ENCODE peak calls at places on chromosomes 7 and 10, in four cellular contexts. R is kidney, C is mammary epithelial cell, G is coronary artery. U is an unnamed sample.
A peak's percentile ranks its signal among the peaks of the same experiment; 100 is the strongest.

GRCh38 chr7:151491859-151492258 is 27.8 kb downstream of the RHEB start:
- DNase-seq in G (no peak), C (peak; percentile 86), R (no peak), U (no peak)

GRCh38 chr10:50325449-50326188 is 74.3 kb upstream of the ASAH2 start:
- DNase-seq in R (no peak), C (peak; percentile 95), G (peak; percentile 78), U (peak; percentile 35)

GRCh38 chr7:91759205-91759863 is 121.2 kb downstream of the MTERF1 start:
- DNase-seq in C (peak; percentile 26), G (no peak), R (peak; percentile 71), U (no peak)

GRCh38 chr10:43524434-43525247 is 49.8 kb downstream of the ZNF239 start:
- DNase-seq in C (no peak), G (no peak), R (no peak), U (no peak)

GRCh38 chr10:46538155-46538554 is 18.3 kb downstream of the GPRIN2 start:
- DNase-seq in R (no peak), G (no peak), C (no peak), U (no peak)

GRCh38 chr7:29494350-29494749 is 69.3 kb upstream of the PRR15 start:
- DNase-seq in G (no peak), C (no peak), R (no peak), U (no peak)

GRCh38 chr10:132232553-132232949 is 45.8 kb downstream of the DPYSL4 start:
- DNase-seq in R (no peak), C (no peak), G (no peak), U (peak; percentile 41)

GRCh38 chr10:79286318-79286951 is 60.8 kb upstream of the PPIF start:
- DNase-seq in R (peak; percentile 90), G (no peak), C (peak; percentile 71), U (peak; percentile 96)

GRCh38 chr10:69315100-69315542 is 36.8 kb downstream of the HK1 start:
- DNase-seq in G (no peak), R (no peak), C (no peak), U (no peak)

GRCh38 chr10:110822065-110822707 is 49.5 kb upstream of the PDCD4 start:
- DNase-seq in G (no peak), R (no peak), C (no peak), U (no peak)

GRCh38 chr7:93119191-93119905 is 1.6 kb upstream of the SAMD9 start:
- DNase-seq in C (peak; percentile 56), G (no peak), R (no peak), U (no peak)

GRCh38 chr7:91557789-91558396 is 293.7 kb downstream of the FZD1 start:
- DNase-seq in C (peak; percentile 98), R (no peak), G (no peak), U (no peak)

GRCh38 chr7:146713907-146714306 is 597.3 kb downstream of the CNTNAP2 start:
- DNase-seq in G (no peak), C (no peak), R (no peak), U (no peak)

GRCh38 chr10:13439313-13439712 is 89.5 kb downstream of the BEND7 start:
- DNase-seq in G (no peak), C (no peak), R (no peak), U (no peak)

GRCh38 chr7:25083201-25083600 is 41.9 kb downstream of the CYCS start:
- DNase-seq in R (no peak), G (no peak), C (peak; percentile 57), U (no peak)

GRCh38 chr7:43612599-43613589 is 30.0 kb downstream of the STK17A start:
- DNase-seq in R (no peak), C (no peak), G (no peak), U (peak; percentile 52)

GRCh38 chr10:110563132-110563531 is 4.4 kb upstream of the SMC3 start:
- DNase-seq in C (no peak), R (no peak), G (no peak), U (no peak)

GRCh38 chr7:917255-918117 is 37.0 kb downstream of the ADAP1 start:
- DNase-seq in G (no peak), C (no peak), R (peak; percentile 45), U (no peak)

GRCh38 chr10:71241899-71242620 is 29.7 kb downstream of the UNC5B start:
- DNase-seq in G (no peak), R (no peak), C (no peak), U (no peak)

GRCh38 chr7:73820013-73820412 is 10.8 kb upstream of the CLDN4 start:
- DNase-seq in C (no peak), R (no peak), G (no peak), U (no peak)

GRCh38 chr10:120424198-120424464 is 32.9 kb upstream of the PLPP4 start:
- DNase-seq in G (no peak), C (no peak), R (no peak), U (no peak)

GRCh38 chr10:48511855-48512191 is 93.0 kb downstream of the ARHGAP22 start:
- DNase-seq in C (no peak), R (no peak), G (peak; percentile 61), U (no peak)

GRCh38 chr7:92794846-92795245 is 41.5 kb downstream of the CDK6 start:
- DNase-seq in R (no peak), G (no peak), C (no peak), U (no peak)

GRCh38 chr7:94054130-94054529 is 50.0 kb upstream of the BET1 start:
- DNase-seq in R (no peak), C (no peak), G (no peak), U (no peak)

GRCh38 chr10:23826399-23826798 is 382.5 kb upstream of the KIAA1217 start:
- DNase-seq in C (peak; percentile 30), G (no peak), R (no peak), U (peak; percentile 12)

GRCh38 chr10:78817361-78817760 is 251.4 kb upstream of the ZMIZ1 start:
- DNase-seq in C (no peak), R (no peak), G (peak; percentile 9), U (no peak)

GRCh38 chr7:51244053-51244452 is 72.6 kb downstream of the COBL start:
- DNase-seq in G (no peak), C (no peak), R (no peak), U (no peak)

GRCh38 chr10:24848169-24848688 is 104.2 kb downstream of the PRTFDC1 start:
- DNase-seq in C (no peak), R (no peak), G (no peak), U (no peak)

GRCh38 chr10:85612833-85613232 is 753.8 kb downstream of the GRID1 start:
- DNase-seq in C (no peak), G (peak; percentile 35), R (no peak), U (peak; percentile 41)

GRCh38 chr10:59387951-59388431 is 25.6 kb upstream of the FAM13C start:
- DNase-seq in G (peak; percentile 75), C (peak; percentile 68), R (no peak), U (no peak)

GRCh38 chr10:10313099-10313875 is 704.4 kb upstream of the CELF2 start:
- DNase-seq in R (no peak), G (no peak), C (no peak), U (no peak)

GRCh38 chr7:101436857-101437576 is 74.3 kb downstream of the COL26A1 start:
- DNase-seq in R (peak; percentile 52), C (no peak), G (no peak), U (no peak)

GRCh38 chr10:70784476-70784875 is 701 bp downstream of the TBATA start:
- DNase-seq in C (peak; percentile 12), G (no peak), R (no peak), U (no peak)

GRCh38 chr7:100423315-100423714 is 5.2 kb downstream of the ZCWPW1 start:
- DNase-seq in C (no peak), G (no peak), R (no peak), U (no peak)

GRCh38 chr7:131471605-131472004 is 84.8 kb downstream of the PODXL start:
- DNase-seq in C (no peak), R (no peak), G (no peak), U (no peak)

GRCh38 chr7:105673367-105674188 is 92.3 kb upstream of the EFCAB10 start:
- DNase-seq in R (no peak), G (no peak), C (peak; percentile 37), U (peak; percentile 13)

GRCh38 chr7:144908943-144909556 is 73.2 kb upstream of the TPK1 start:
- DNase-seq in R (no peak), G (no peak), C (no peak), U (no peak)

GRCh38 chr10:101032637-101033201 is 1.7 kb downstream of the SFXN3 start:
- DNase-seq in G (peak; percentile 87), R (peak; percentile 85), C (peak; percentile 82), U (peak; percentile 78)

GRCh38 chr10:60974463-60975149 is 30.6 kb upstream of the RHOBTB1 start:
- DNase-seq in R (no peak), G (no peak), C (peak; percentile 60), U (no peak)

DNA sequence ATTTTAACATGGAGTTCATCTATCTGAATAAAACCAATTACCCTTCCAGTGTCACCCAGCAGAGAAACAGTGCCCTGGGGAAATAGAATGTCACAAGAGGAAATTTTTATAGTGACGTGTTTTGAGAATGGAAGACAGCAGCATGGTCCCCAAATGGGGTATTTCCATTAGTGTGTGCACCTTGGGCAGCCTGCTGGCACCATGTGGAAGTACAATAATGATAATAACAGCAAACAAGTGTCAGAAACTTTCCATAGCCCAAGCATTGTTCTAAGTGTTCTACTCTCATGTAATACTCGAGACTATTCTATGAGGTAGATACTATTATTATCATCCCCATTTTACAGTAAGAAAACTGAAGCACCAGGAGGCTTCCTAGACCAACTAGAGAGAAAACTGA is 2.2 kb upstream of the PDE1C start:
- DNase-seq in G (no peak), R (no peak), C (no peak), U (no peak)
- TF ChIP-seq CTCF in G (no peak), R (no peak), C (peak; percentile 38), U (no peak)

DNA sequence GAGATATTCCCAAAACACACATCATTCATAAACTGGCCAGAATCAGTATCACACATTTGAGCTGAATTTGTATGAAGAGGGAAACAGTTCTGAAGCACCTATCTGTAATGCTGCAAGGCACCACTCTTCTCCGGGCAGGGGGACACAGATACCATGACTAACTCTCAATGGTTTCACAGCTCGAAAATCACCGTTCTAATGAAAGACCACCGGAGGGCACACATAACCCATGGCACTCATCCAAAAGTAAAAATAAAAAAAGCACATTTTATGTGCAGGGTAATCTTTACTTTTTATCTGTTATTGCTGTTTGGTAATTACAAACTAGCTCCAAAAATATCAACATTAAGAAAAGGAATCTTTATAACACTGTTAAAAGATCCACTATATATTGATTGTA is 137.5 kb downstream of the PARD3 start:
- DNase-seq in R (no peak), G (no peak), C (no peak), U (no peak)
- TF ChIP-seq CTCF in R (no peak), G (no peak), C (no peak), U (no peak)

GRCh38 chr10:29119374-29119773 is 169.5 kb upstream of the LYZL1 start:
- DNase-seq in C (no peak), R (no peak), G (no peak), U (peak; percentile 41)
- TF ChIP-seq CTCF in C (peak; percentile 30), R (peak; percentile 38), G (no peak), U (peak; percentile 25)

GRCh38 chr10:125961743-125962142 is 65.4 kb downstream of the FANK1 start:
- DNase-seq in G (no peak), C (no peak), R (no peak), U (no peak)
- TF ChIP-seq CTCF in G (no peak), C (no peak), R (no peak), U (no peak)

GRCh38 chr7:138338361-138338760 is 121.7 kb upstream of the TRIM24 start:
- DNase-seq in C (no peak), R (no peak), G (no peak), U (no peak)
- TF ChIP-seq CTCF in C (no peak), R (no peak), G (no peak), U (no peak)

GRCh38 chr7:47847207-47847606 is 101.1 kb downstream of the PKD1L1 start:
- DNase-seq in R (no peak), G (no peak), C (no peak), U (no peak)

GRCh38 chr7:47852330-47853245 is 95.7 kb downstream of the PKD1L1 start:
- DNase-seq in R (no peak), G (no peak), C (no peak), U (peak; percentile 39)
- TF ChIP-seq CTCF in R (no peak), G (no peak), C (peak; percentile 20), U (no peak)

GRCh38 chr7:18086165-18087030 is 58.8 kb upstream of the PRPS1L1 start:
- DNase-seq in R (peak; percentile 63), G (no peak), C (peak; percentile 9), U (peak; percentile 5)
- TF ChIP-seq CTCF in R (no peak), G (no peak), C (no peak), U (no peak)